ENCODE peak calls at places on chromosomes 7 and 10, in six cellular contexts. Y is A673, D is RWPE1, A is A172, O is cardiac muscle cell, E is fibroblast of the aortic adventitia. S is an unnamed sample.

GRCh38 chr7:94243312-94243711 is 151.4 kb upstream of the COL1A2 start:
- DNase-seq in Y (no peak), D (no peak), A (no peak), O (no peak), E (no peak), S (no peak)

GRCh38 chr7:141362580-141363435 is 188.4 kb upstream of the AGK start:
- DNase-seq in Y (no peak), D (peak), A (peak), O (peak), E (peak), S (peak)

GRCh38 chr10:133445751-133446708 is 7.7 kb upstream of the SCART1 start:
- DNase-seq in Y (no peak), D (no peak), A (no peak), O (no peak), E (no peak), S (no peak)

GRCh38 chr10:1643911-1644810 is 93.2 kb downstream of the ADARB2 start:
- DNase-seq in Y (no peak), D (no peak), A (no peak), O (no peak), E (no peak), S (no peak)

GRCh38 chr10:32197423-32197822 is 141.2 kb upstream of the KIF5B start:
- DNase-seq in Y (no peak), D (no peak), A (peak), O (no peak), E (no peak), S (no peak)

GRCh38 chr7:50329775-50330174 is 25.3 kb downstream of the IKZF1 start:
- DNase-seq in Y (no peak), D (no peak), A (no peak), O (no peak), E (no peak), S (no peak)

GRCh38 chr7:128867842-128868623 is 5.4 kb downstream of the ATP6V1F start:
- DNase-seq in Y (no peak), D (no peak), A (no peak), O (peak), E (no peak), S (peak)

GRCh38 chr7:24729365-24730017 is 27.8 kb downstream of the GSDME start:
- DNase-seq in Y (no peak), D (no peak), A (no peak), O (no peak), E (no peak), S (no peak)

GRCh38 chr10:93096901-93097300 is 23.2 kb downstream of the CYP26A1 start:
- DNase-seq in Y (no peak), D (no peak), A (no peak), O (no peak), E (no peak), S (no peak)

GRCh38 chr7:119594956-119595355 is 678.0 kb upstream of the KCND2 start:
- DNase-seq in Y (peak), D (no peak), A (no peak), O (no peak), E (no peak), S (no peak)

GRCh38 chr7:138328215-138328614 is 131.8 kb upstream of the TRIM24 start:
- DNase-seq in Y (no peak), D (no peak), A (no peak), O (peak), E (no peak), S (no peak)

GRCh38 chr7:953547-954327 is 743 bp downstream of the ADAP1 start:
- DNase-seq in Y (no peak), D (peak), A (no peak), O (peak), E (peak), S (peak)